ENCODE peak calls at places on chromosomes 3 and 15, in five cellular contexts. D is erythroblast, U is lower leg skin, V is NCI-H146, C is omental fat pad. X is an unnamed sample.

GRCh38 chr3:25478964-25479726 is 51.1 kb downstream of the RARB start:
- DNase-seq in D (no peak), U (no peak), V (no peak), C (no peak), X (no peak)

GRCh38 chr3:127738192-127738840 is 65.6 kb downstream of the ABTB1 start:
- DNase-seq in D (no peak), U (no peak), V (no peak), C (no peak), X (no peak)

GRCh38 chr15:29018406-29018805 is 132.6 kb downstream of the APBA2 start:
- DNase-seq in D (no peak), U (no peak), V (no peak), C (no peak), X (peak)

GRCh38 chr15:48695088-48695834 is 49.8 kb upstream of the FBN1 start:
- DNase-seq in D (no peak), U (no peak), V (no peak), C (no peak), X (no peak)

GRCh38 chr3:34832865-34833508 is 806.3 kb upstream of the ARPP21 start:
- DNase-seq in D (no peak), U (no peak), V (no peak), C (no peak), X (no peak)

GRCh38 chr3:56621686-56622085 is 61.4 kb downstream of the TASOR start:
- DNase-seq in D (no peak), U (no peak), V (no peak), C (no peak), X (peak)

GRCh38 chr15:75687486-75688277 is 25.0 kb downstream of the CSPG4 start:
- DNase-seq in D (peak), U (no peak), V (no peak), C (no peak), X (no peak)

GRCh38 chr3:32452009-32452408 is 50.6 kb downstream of the CMTM6 start:
- DNase-seq in D (no peak), U (no peak), V (no peak), C (no peak), X (no peak)

GRCh38 chr3:10936686-10937085 is 55.9 kb upstream of the SLC6A1 start:
- DNase-seq in D (no peak), U (peak), V (no peak), C (no peak), X (no peak)

GRCh38 chr15:70259030-70259424 is 161.3 kb upstream of the TLE3 start:
- DNase-seq in D (peak), U (no peak), V (no peak), C (no peak), X (peak)

GRCh38 chr3:64179249-64179648 is 46.0 kb downstream of the PRICKLE2 start:
- DNase-seq in D (no peak), U (no peak), V (no peak), C (no peak), X (no peak)

GRCh38 chr3:171825222-171825828 is 15.0 kb upstream of the PLD1 start:
- DNase-seq in D (no peak), U (no peak), V (no peak), C (no peak), X (no peak)

GRCh38 chr3:89504432-89504831 is 397.0 kb downstream of the EPHA3 start:
- DNase-seq in D (no peak), U (no peak), V (peak), C (no peak), X (no peak)

GRCh38 chr3:82157952-82158351 is 396.5 kb upstream of the GBE1 start:
- DNase-seq in D (no peak), U (no peak), V (no peak), C (no peak), X (no peak)

GRCh38 chr15:85786778-85787114 is 8.0 kb downstream of the KLHL25 start:
- DNase-seq in D (no peak), U (no peak), V (no peak), C (no peak), X (peak)

GRCh38 chr15:34804776-34805175 is 9.4 kb upstream of the ACTC1 start:
- DNase-seq in D (no peak), U (no peak), V (no peak), C (no peak), X (no peak)

GRCh38 chr3:133136114-133137041 is 98.2 kb downstream of the TMEM108 start:
- DNase-seq in D (no peak), U (no peak), V (peak), C (no peak), X (peak)

GRCh38 chr3:65785065-65785645 is 253.6 kb downstream of the MAGI1 start:
- DNase-seq in D (peak), U (no peak), V (peak), C (no peak), X (peak)

GRCh38 chr3:31476209-31476608 is 56.5 kb upstream of the STT3B start:
- DNase-seq in D (no peak), U (no peak), V (no peak), C (no peak), X (no peak)

X was measured in DMS53.